ENCODE peak calls at places on chromosomes 1 and 21, in four cellular contexts. V is left ventricle myocardium inferior, C is sigmoid colon, N is Daoy. M is an unnamed sample.

GRCh38 chr1:153493343-153493960 is 33.0 kb upstream of the S100A7 start:
- DNase-seq in V (no peak), N (no peak), C (peak; percentile 68), M (no peak)

GRCh38 chr1:236289492-236290131 is 7.9 kb upstream of the ERO1B start:
- DNase-seq in N (no peak), V (no peak), C (no peak), M (no peak)

GRCh38 chr1:191634801-191635520 is 523.3 kb upstream of the RGS18 start:
- DNase-seq in C (no peak), N (no peak), V (no peak), M (no peak)

GRCh38 chr1:59314776-59315528 is 18.1 kb downstream of the FGGY start:
- DNase-seq in N (no peak), V (no peak), C (no peak), M (no peak)

GRCh38 chr1:93775224-93775623 is 93.6 kb upstream of the BCAR3 start:
- DNase-seq in C (no peak), N (peak; percentile 71), V (no peak), M (no peak)

GRCh38 chr1:10692401-10693021 is 103.9 kb downstream of the CASZ1 start:
- DNase-seq in N (peak; percentile 55), V (no peak), C (no peak), M (peak; percentile 36)

GRCh38 chr1:245380790-245381535 is 226.2 kb downstream of the KIF26B start:
- DNase-seq in N (peak; percentile 26), C (no peak), V (no peak), M (peak; percentile 23)

GRCh38 chr1:31799196-31799894 is 16.5 kb downstream of the SPOCD1 start:
- DNase-seq in C (peak; percentile 39), V (no peak), N (peak; percentile 52), M (peak; percentile 29)

GRCh38 chr21:22575165-22575584 is 1577.0 kb downstream of the NCAM2 start:
- DNase-seq in N (peak; percentile 9), C (no peak), V (no peak), M (peak; percentile 59)

GRCh38 chr1:203295796-203296195 is 9.5 kb upstream of the BTG2 start:
- DNase-seq in V (no peak), N (no peak), C (no peak), M (no peak)

GRCh38 chr1:2543543-2544092 is 12.6 kb upstream of the TNFRSF14 start:
- DNase-seq in N (peak; percentile 38), C (no peak), V (no peak), M (peak; percentile 69)

GRCh38 chr1:167563579-167564246 is 10.2 kb upstream of the CREG1 start:
- DNase-seq in V (no peak), N (peak; percentile 37), C (peak; percentile 65), M (peak; percentile 7)

GRCh38 chr1:234670936-234671628 is 61.1 kb upstream of the IRF2BP2 start:
- DNase-seq in C (no peak), N (no peak), V (no peak), M (no peak)

GRCh38 chr1:225156254-225156653 is 226.8 kb downstream of the DNAH14 start:
- DNase-seq in N (peak; percentile 39), V (no peak), C (no peak), M (peak; percentile 53)

GRCh38 chr1:205678286-205679111 is 1.8 kb downstream of the SLC45A3 start:
- DNase-seq in V (peak; percentile 45), C (no peak), N (no peak), M (peak; percentile 53)

GRCh38 chr1:227941509-227942020 is 6.2 kb downstream of the WNT9A start:
- DNase-seq in N (no peak), V (no peak), C (peak; percentile 70), M (no peak)

M was measured in astrocyte of the hippocampus.